ENCODE peak calls at places on chromosomes 3 and 15, in eight cellular contexts. T is stimulated activated CD8-positive, alpha-beta memory T cell treated with anti-CD3 and anti-CD28 coated beads, Interleukin-15, amount 100 ng/mL, for 1 hour; D is stimulated activated effector memory CD8-positive, alpha-beta T cell treated with anti-CD3 and anti-CD28 coated beads, Interleukin-12 subunit alpha, Interleukin-12 subunit beta, amount 100 ng/mL, for 72 hours; C is pancreas; R is DMS 273 treated with DMSO at 0.1 percent for 48 hours; O is skeletal muscle cell; I is kidney; V is mesendoderm. N is an unnamed sample.

GRCh38 chr15:58227706-58228543 is 89.7 kb downstream of the AQP9 start:
- DNase-seq in T (peak; percentile 40), D (peak; percentile 43), C (peak; percentile 45), R (no peak), O (no peak), I (no peak), V (peak; percentile 82), N (peak; percentile 13)

GRCh38 chr15:42151736-42152135 is 4.7 kb downstream of the PLA2G4F start:
- DNase-seq in T (no peak), D (no peak), C (no peak), R (no peak), O (no peak), I (peak; percentile 20), V (no peak), N (no peak)

GRCh38 chr3:122789585-122790273 is 3.9 kb downstream of the HSPBAP1 start:
- DNase-seq in T (no peak), D (no peak), C (no peak), R (no peak), O (no peak), I (no peak), V (no peak), N (no peak)

GRCh38 chr15:25796395-25796794 is 66.7 kb downstream of the ATP10A start:
- DNase-seq in T (no peak), D (no peak), C (no peak), R (no peak), O (no peak), I (peak; percentile 35), V (no peak), N (no peak)

GRCh38 chr3:46280105-46280797 is 38.0 kb downstream of the CCR3 start:
- DNase-seq in T (peak; percentile 29), D (no peak), C (no peak), R (no peak), O (peak; percentile 21), I (no peak), V (no peak), N (no peak)

GRCh38 chr3:195255571-195256501 is 15.1 kb downstream of the XXYLT1 start:
- DNase-seq in T (no peak), D (peak; percentile 1), C (no peak), R (no peak), O (no peak), I (no peak), V (no peak), N (no peak)

GRCh38 chr15:91291673-91292072 is 191.6 kb downstream of the SV2B start:
- DNase-seq in T (no peak), D (no peak), C (no peak), R (no peak), O (no peak), I (no peak), V (peak; percentile 71), N (no peak)

GRCh38 chr3:73740041-73740440 is 115.3 kb upstream of the PDZRN3 start:
- DNase-seq in T (no peak), D (no peak), C (no peak), R (no peak), O (no peak), I (no peak), V (no peak), N (no peak)

GRCh38 chr3:168162172-168162571 is 66.4 kb upstream of the GOLIM4 start:
- DNase-seq in T (no peak), D (no peak), C (no peak), R (no peak), O (no peak), I (no peak), V (no peak), N (no peak)

GRCh38 chr3:43388909-43389308 is 102.6 kb downstream of the SNRK start:
- DNase-seq in T (no peak), D (no peak), C (no peak), R (no peak), O (no peak), I (no peak), V (no peak), N (no peak)